ENCODE peak calls at places on chromosomes 16 and 17, in seven cellular contexts. Q, S, P, O, X, A and M are unnamed samples.

GRCh38 chr17:83135692-83136091 is 56.3 kb downstream of the METRNL start:
- DNase-seq in Q (no peak), S (peak; percentile 7), P (no peak), O (no peak), X (no peak), A (no peak), M (no peak)

GRCh38 chr17:59365383-59365981 is 34.0 kb downstream of the YPEL2 start:
- DNase-seq in Q (peak; percentile 41), S (no peak), P (peak; percentile 40), O (peak; percentile 94), X (no peak), A (no peak), M (peak; percentile 29)

GRCh38 chr17:34242553-34242952 is 12.5 kb upstream of the CCL2 start:
- DNase-seq in Q (no peak), S (no peak), P (no peak), O (no peak), X (no peak), A (no peak), M (no peak)

GRCh38 chr17:27502526-27503324 is 46.5 kb downstream of the KSR1 start:
- DNase-seq in Q (no peak), S (no peak), P (no peak), O (no peak), X (no peak), A (no peak), M (no peak)

GRCh38 chr16:55663225-55663624 is 7.4 kb downstream of the SLC6A2 start:
- DNase-seq in Q (no peak), S (no peak), P (no peak), O (no peak), X (no peak), A (no peak), M (no peak)

GRCh38 chr17:13500947-13501346 is 100.8 kb downstream of the HS3ST3A1 start:
- DNase-seq in Q (no peak), S (no peak), P (no peak), O (no peak), X (no peak), A (no peak), M (no peak)

GRCh38 chr16:12313902-12314621 is 337.5 kb downstream of the SNX29 start:
- DNase-seq in Q (no peak), S (no peak), P (no peak), O (no peak), X (no peak), A (no peak), M (no peak)

GRCh38 chr16:5615868-5616642 is 518.5 kb upstream of the EEF2KMT start:
- DNase-seq in Q (peak; percentile 62), S (no peak), P (peak; percentile 59), O (peak; percentile 92), X (peak; percentile 59), A (peak; percentile 76), M (no peak)

GRCh38 chr17:66432996-66433556 is 130.7 kb downstream of the PRKCA start:
- DNase-seq in Q (no peak), S (no peak), P (no peak), O (no peak), X (peak; percentile 64), A (no peak), M (no peak)

GRCh38 chr16:3645504-3646347 is 8.8 kb upstream of the DNASE1 start:
- DNase-seq in Q (peak; percentile 23), S (no peak), P (peak; percentile 16), O (peak; percentile 83), X (no peak), A (no peak), M (no peak)

GRCh38 chr17:42872251-42872965 is 21.4 kb downstream of the AOC3 start:
- DNase-seq in Q (no peak), S (no peak), P (no peak), O (no peak), X (peak; percentile 59), A (no peak), M (no peak)

GRCh38 chr16:253833-254232 is 19.2 kb downstream of the FAM234A start:
- DNase-seq in Q (no peak), S (no peak), P (no peak), O (no peak), X (no peak), A (peak; percentile 12), M (no peak)

GRCh38 chr17:69853533-69854262 is 221.3 kb upstream of the KCNJ16 start:
- DNase-seq in Q (no peak), S (no peak), P (no peak), O (no peak), X (no peak), A (no peak), M (no peak)

GRCh38 chr17:20206591-20206990 is 197.4 kb downstream of the SPECC1 start:
- DNase-seq in Q (no peak), S (no peak), P (no peak), O (no peak), X (no peak), A (no peak), M (no peak)

GRCh38 chr16:11278681-11279628 is 2.2 kb downstream of the PRM1 start:
- DNase-seq in Q (no peak), S (no peak), P (no peak), O (no peak), X (no peak), A (no peak), M (no peak)

GRCh38 chr16:68833251-68833650 is 10.1 kb upstream of the TANGO6 start:
- DNase-seq in Q (no peak), S (no peak), P (no peak), O (no peak), X (no peak), A (no peak), M (no peak)

GRCh38 chr16:30077656-30078055 is 1.9 kb downstream of the PPP4C start:
- DNase-seq in Q (no peak), S (no peak), P (no peak), O (no peak), X (no peak), A (no peak), M (no peak)
- TF ChIP-seq CTCF in Q (no peak), S (no peak), P (no peak), O (no peak), X (no peak), A (no peak), M (no peak)

DNA sequence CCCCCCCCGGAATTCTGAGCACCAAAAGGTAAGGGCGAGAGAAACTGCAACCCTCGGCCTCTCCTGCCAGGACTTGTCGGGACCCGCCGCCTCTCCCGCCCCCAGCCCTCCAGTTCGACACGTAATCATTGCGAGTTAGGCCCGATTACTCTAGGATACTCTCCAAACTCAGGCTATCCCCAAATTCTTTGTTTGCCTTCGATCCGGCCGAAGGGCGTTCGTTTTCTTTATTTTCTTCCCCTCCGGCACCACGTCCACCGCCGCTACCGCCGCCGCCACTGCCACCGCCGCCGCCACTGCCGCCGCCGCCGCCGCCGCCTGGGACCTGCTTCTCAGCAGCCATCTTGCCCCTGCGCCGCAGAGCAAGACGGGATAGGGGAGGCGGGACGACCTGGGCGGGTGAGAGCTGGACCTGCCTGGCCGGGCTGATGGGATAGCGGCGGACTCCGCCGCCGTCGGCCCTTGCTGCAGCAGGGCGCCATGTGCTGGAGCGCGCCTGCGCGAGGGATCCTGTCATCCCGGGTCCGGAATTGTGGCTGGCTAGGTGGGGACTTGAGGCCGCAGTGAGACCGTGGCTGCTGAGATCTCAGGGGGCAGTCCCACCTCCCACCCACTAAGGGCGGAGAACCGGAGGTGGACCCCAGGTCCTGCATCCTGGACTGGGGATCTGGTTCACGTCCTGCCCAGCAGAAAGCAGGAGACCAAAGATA is at the start of gene SRP68:
- DNase-seq in Q (peak; percentile 96), S (peak; percentile 88), P (peak; percentile 95), O (peak; percentile 96), X (peak; percentile 96), A (peak; percentile 91), M (peak; percentile 63)
- TF ChIP-seq CTCF in Q (no peak), S (no peak), P (no peak), O (no peak), X (peak; percentile 28), A (no peak), M (no peak)

GRCh38 chr16:35200662-35201061 is 1741.2 kb downstream of the TP53TG3F start:
- DNase-seq in Q (no peak), S (no peak), P (no peak), O (no peak), X (no peak), A (no peak), M (no peak)
- TF ChIP-seq CTCF in Q (no peak), S (no peak), P (no peak), O (no peak), X (no peak), A (no peak), M (no peak)

GRCh38 chr16:53805113-53805512 is 101.2 kb downstream of the FTO start:
- DNase-seq in Q (no peak), S (no peak), P (no peak), O (no peak), X (no peak), A (no peak), M (no peak)

GRCh38 chr16:53805747-53806146 is 101.8 kb downstream of the FTO start:
- DNase-seq in Q (no peak), S (no peak), P (no peak), O (no peak), X (no peak), A (no peak), M (no peak)

GRCh38 chr16:53812914-53813313 is 109.0 kb downstream of the FTO start:
- DNase-seq in Q (no peak), S (no peak), P (no peak), O (no peak), X (no peak), A (no peak), M (no peak)

GRCh38 chr16:53804467-53804866 is 100.5 kb downstream of the FTO start:
- DNase-seq in Q (no peak), S (no peak), P (no peak), O (no peak), X (no peak), A (no peak), M (no peak)

GRCh38 chr16:53809088-53809951 is 105.4 kb downstream of the FTO start:
- DNase-seq in Q (no peak), S (no peak), P (no peak), O (no peak), X (no peak), A (no peak), M (no peak)
- TF ChIP-seq CTCF in Q (no peak), S (no peak), P (no peak), O (no peak), X (no peak), A (no peak), M (no peak)

GRCh38 chr17:33200587-33200986 is 92.5 kb downstream of the ASIC2 start:
- DNase-seq in Q (no peak), S (no peak), P (no peak), O (no peak), X (no peak), A (peak; percentile 17), M (no peak)

GRCh38 chr17:33200116-33200515 is 93.0 kb downstream of the ASIC2 start:
- DNase-seq in Q (no peak), S (peak; percentile 37), P (no peak), O (no peak), X (no peak), A (no peak), M (no peak)

GRCh38 chr17:33201255-33201654 is 91.8 kb downstream of the ASIC2 start:
- DNase-seq in Q (no peak), S (no peak), P (no peak), O (peak; percentile 5), X (no peak), A (peak; percentile 10), M (no peak)

GRCh38 chr17:33202796-33203195 is 90.3 kb downstream of the ASIC2 start:
- DNase-seq in Q (no peak), S (no peak), P (no peak), O (no peak), X (no peak), A (no peak), M (no peak)

GRCh38 chr17:33202011-33202410 is 91.1 kb downstream of the ASIC2 start:
- DNase-seq in Q (no peak), S (no peak), P (no peak), O (peak; percentile 20), X (no peak), A (no peak), M (no peak)
- TF ChIP-seq CTCF in Q (no peak), S (no peak), P (no peak), O (no peak), X (no peak), A (no peak), M (no peak)